ENCODE peak calls at places on chromosomes 16 and 17, in seven cellular contexts. One of them, this sample, is unnamed.

GRCh38 chr17:58703137-58703846 is 10.9 kb downstream of the RAD51C start:
- DNase-seq in HepG2: no peak
- DNase-seq in K562: no peak
- DNase-seq in SK-N-SH: no peak
- DNase-seq in H1: no peak
- DNase-seq in GM12878: no peak
- DNase-seq in GM12891: no peak
- DNase-seq in this sample: no peak

GRCh38 chr16:28063611-28064061 is at the start of gene GSG1L:
- DNase-seq in K562: no peak
- DNase-seq in GM12878: no peak
- DNase-seq in H1: no peak
- DNase-seq in GM12891: no peak
- DNase-seq in HepG2: no peak
- DNase-seq in SK-N-SH: peak
- DNase-seq in this sample: no peak

GRCh38 chr17:45311762-45312476 is 4.9 kb downstream of the MAP3K14 start:
- DNase-seq in K562: no peak
- DNase-seq in SK-N-SH: peak
- DNase-seq in H1: no peak
- DNase-seq in GM12891: peak
- DNase-seq in HepG2: peak
- DNase-seq in GM12878: no peak
- DNase-seq in this sample: peak

GRCh38 chr17:57090560-57091185 is 5.6 kb downstream of the AKAP1 start:
- DNase-seq in K562: no peak
- DNase-seq in H1: no peak
- DNase-seq in SK-N-SH: no peak
- DNase-seq in GM12878: no peak
- DNase-seq in HepG2: no peak
- DNase-seq in GM12891: no peak
- DNase-seq in this sample: no peak

GRCh38 chr17:73228748-73229236 is 32.9 kb downstream of the CPSF4L start:
- DNase-seq in GM12891: peak
- DNase-seq in GM12878: no peak
- DNase-seq in H1: no peak
- DNase-seq in SK-N-SH: no peak
- DNase-seq in K562: peak
- DNase-seq in HepG2: peak
- DNase-seq in this sample: peak

GRCh38 chr16:78897299-78897698 is 703.2 kb downstream of the MAF start:
- DNase-seq in HepG2: no peak
- DNase-seq in SK-N-SH: no peak
- DNase-seq in GM12891: no peak
- DNase-seq in H1: no peak
- DNase-seq in K562: no peak
- DNase-seq in GM12878: no peak
- DNase-seq in this sample: no peak

GRCh38 chr17:6556121-6557039 is at the start of gene PITPNM3:
- DNase-seq in K562: peak
- DNase-seq in GM12891: no peak
- DNase-seq in SK-N-SH: peak
- DNase-seq in H1: peak
- DNase-seq in GM12878: no peak
- DNase-seq in HepG2: no peak
- DNase-seq in this sample: no peak

GRCh38 chr17:76085731-76086366 is 6.9 kb downstream of the ZACN start:
- DNase-seq in SK-N-SH: peak
- DNase-seq in K562: no peak
- DNase-seq in HepG2: no peak
- DNase-seq in GM12878: no peak
- DNase-seq in H1: no peak
- DNase-seq in GM12891: no peak
- DNase-seq in this sample: no peak

GRCh38 chr17:66415366-66416206 is 113.2 kb downstream of the PRKCA start:
- DNase-seq in GM12891: no peak
- DNase-seq in GM12878: no peak
- DNase-seq in SK-N-SH: no peak
- DNase-seq in K562: no peak
- DNase-seq in HepG2: peak
- DNase-seq in H1: no peak
- DNase-seq in this sample: no peak

GRCh38 chr17:66494023-66494803 is 191.8 kb downstream of the PRKCA start:
- DNase-seq in GM12878: no peak
- DNase-seq in K562: peak
- DNase-seq in H1: no peak
- DNase-seq in GM12891: no peak
- DNase-seq in SK-N-SH: no peak
- DNase-seq in HepG2: no peak
- DNase-seq in this sample: no peak

GRCh38 chr16:78331749-78332148 is 232.3 kb downstream of the WWOX start:
- DNase-seq in K562: peak
- DNase-seq in HepG2: no peak
- DNase-seq in GM12878: no peak
- DNase-seq in GM12891: no peak
- DNase-seq in H1: no peak
- DNase-seq in SK-N-SH: no peak
- DNase-seq in this sample: no peak

GRCh38 chr17:82846061-82846691 is 6.4 kb upstream of the ZNF750 start:
- DNase-seq in K562: no peak
- DNase-seq in SK-N-SH: no peak
- DNase-seq in GM12891: no peak
- DNase-seq in GM12878: no peak
- DNase-seq in HepG2: no peak
- DNase-seq in H1: no peak
- DNase-seq in this sample: no peak

DNA sequence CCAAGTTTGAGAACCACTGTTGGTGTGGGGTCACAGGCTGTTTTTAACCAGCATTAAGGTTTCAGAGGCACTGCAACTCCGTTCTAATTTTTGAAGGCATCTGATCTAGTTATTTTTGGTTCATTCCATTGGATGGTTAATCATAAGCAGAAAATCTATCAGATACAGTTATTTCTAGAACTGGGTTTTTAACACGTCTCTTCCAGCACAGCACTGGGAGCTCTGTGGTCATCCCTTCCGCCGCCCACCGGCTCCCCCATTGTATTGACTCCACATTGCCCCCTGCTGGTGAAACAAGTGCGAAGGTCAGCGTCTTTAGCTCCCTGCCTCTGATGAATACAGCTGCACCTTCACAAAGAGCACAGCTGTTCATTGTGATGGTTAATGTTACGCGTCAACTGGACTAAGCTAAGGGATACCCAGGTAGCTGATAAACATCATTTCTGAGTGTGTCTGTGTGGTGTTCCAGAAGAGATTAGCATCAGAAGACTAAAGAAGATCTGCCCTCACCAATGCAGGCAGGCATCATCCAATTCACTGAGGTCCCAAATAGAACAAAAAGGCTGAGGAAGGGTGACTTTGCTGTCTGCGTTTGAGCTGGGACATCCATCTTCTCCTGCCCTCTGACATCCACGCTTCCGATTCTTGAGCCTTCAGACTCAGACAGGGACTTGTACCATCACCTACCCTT is 8.5 kb downstream of the CCL18 start:
- DNase-seq in H1: peak
- DNase-seq in SK-N-SH: peak
- DNase-seq in GM12878: peak
- DNase-seq in HepG2: peak
- DNase-seq in GM12891: peak
- DNase-seq in K562: peak
- DNase-seq in this sample: peak
- TF ChIP-seq TAF1 in H1: no peak
- TF ChIP-seq TAF1 in SK-N-SH: no peak
- TF ChIP-seq TAF1 in GM12878: no peak
- TF ChIP-seq TAF1 in HepG2: no peak
- TF ChIP-seq TAF1 in GM12891: no peak
- TF ChIP-seq TAF1 in K562: no peak
- TF ChIP-seq TAF1 in this sample: no peak

GRCh38 chr16:316741-317464 is 33.9 kb downstream of the PDIA2 start:
- DNase-seq in H1: no peak
- DNase-seq in GM12891: no peak
- DNase-seq in GM12878: no peak
- DNase-seq in K562: no peak
- DNase-seq in HepG2: no peak
- DNase-seq in SK-N-SH: no peak
- DNase-seq in this sample: no peak
- TF ChIP-seq TAF1 in H1: no peak
- TF ChIP-seq TAF1 in GM12891: no peak
- TF ChIP-seq TAF1 in GM12878: no peak
- TF ChIP-seq TAF1 in K562: no peak
- TF ChIP-seq TAF1 in HepG2: no peak
- TF ChIP-seq TAF1 in SK-N-SH: no peak
- TF ChIP-seq TAF1 in this sample: no peak

GRCh38 chr17:34312080-34312479 is 7.2 kb upstream of the CCL8 start:
- DNase-seq in H1: no peak
- DNase-seq in GM12878: no peak
- DNase-seq in SK-N-SH: no peak
- DNase-seq in GM12891: no peak
- DNase-seq in HepG2: no peak
- DNase-seq in K562: no peak
- DNase-seq in this sample: no peak

GRCh38 chr17:34314279-34314678 is 5.0 kb upstream of the CCL8 start:
- DNase-seq in H1: no peak
- DNase-seq in K562: no peak
- DNase-seq in HepG2: no peak
- DNase-seq in SK-N-SH: no peak
- DNase-seq in GM12891: no peak
- DNase-seq in GM12878: no peak
- DNase-seq in this sample: no peak

GRCh38 chr17:34311291-34311690 is 7.9 kb upstream of the CCL8 start:
- DNase-seq in HepG2: no peak
- DNase-seq in K562: no peak
- DNase-seq in SK-N-SH: no peak
- DNase-seq in GM12891: no peak
- DNase-seq in H1: no peak
- DNase-seq in GM12878: no peak
- DNase-seq in this sample: no peak

GRCh38 chr17:34308376-34308775 is 10.9 kb upstream of the CCL8 start:
- DNase-seq in GM12891: no peak
- DNase-seq in GM12878: no peak
- DNase-seq in K562: no peak
- DNase-seq in HepG2: no peak
- DNase-seq in SK-N-SH: no peak
- DNase-seq in H1: no peak
- DNase-seq in this sample: no peak

DNA sequence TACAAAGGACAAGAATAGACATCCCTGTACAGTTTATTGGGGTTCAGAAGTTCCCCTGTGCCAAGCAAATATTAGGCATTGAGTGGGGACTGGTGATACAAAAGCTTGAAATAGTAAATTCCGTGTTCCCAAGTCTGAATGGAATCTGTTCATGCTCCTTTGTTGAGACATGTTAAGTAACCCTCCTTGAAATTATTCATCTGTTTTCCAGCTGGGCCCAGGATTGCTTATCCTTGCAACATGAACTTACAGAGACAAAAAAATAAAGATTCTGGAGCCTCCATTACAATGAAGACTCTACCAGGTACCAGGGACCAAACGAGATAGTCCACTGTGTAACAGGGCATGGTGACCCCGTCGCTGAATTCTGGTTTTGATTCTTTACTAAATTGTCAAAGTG is 6.1 kb upstream of the CCL8 start:
- DNase-seq in K562: no peak
- DNase-seq in GM12878: no peak
- DNase-seq in H1: no peak
- DNase-seq in HepG2: no peak
- DNase-seq in GM12891: no peak
- DNase-seq in SK-N-SH: no peak
- DNase-seq in this sample: no peak
- TF ChIP-seq TAF1 in K562: no peak
- TF ChIP-seq TAF1 in GM12878: no peak
- TF ChIP-seq TAF1 in H1: no peak
- TF ChIP-seq TAF1 in HepG2: no peak
- TF ChIP-seq TAF1 in GM12891: no peak
- TF ChIP-seq TAF1 in SK-N-SH: no peak
- TF ChIP-seq TAF1 in this sample: no peak

GRCh38 chr16:81446318-81447275 is 2.0 kb downstream of the CMIP start:
- DNase-seq in HepG2: no peak
- DNase-seq in K562: no peak
- DNase-seq in GM12891: peak
- DNase-seq in SK-N-SH: peak
- DNase-seq in H1: peak
- DNase-seq in GM12878: no peak
- DNase-seq in this sample: no peak
- TF ChIP-seq TAF1 in HepG2: no peak
- TF ChIP-seq TAF1 in K562: no peak
- TF ChIP-seq TAF1 in GM12891: no peak
- TF ChIP-seq TAF1 in SK-N-SH: no peak
- TF ChIP-seq TAF1 in H1: no peak
- TF ChIP-seq TAF1 in GM12878: no peak
- TF ChIP-seq TAF1 in this sample: no peak

GRCh38 chr16:86212706-86213426 is 297.5 kb upstream of the FOXF1 start:
- DNase-seq in SK-N-SH: no peak
- DNase-seq in H1: no peak
- DNase-seq in GM12878: no peak
- DNase-seq in HepG2: no peak
- DNase-seq in GM12891: no peak
- DNase-seq in K562: no peak
- DNase-seq in this sample: no peak

GRCh38 chr16:86211800-86212199 is 298.5 kb upstream of the FOXF1 start:
- DNase-seq in H1: no peak
- DNase-seq in GM12891: no peak
- DNase-seq in K562: no peak
- DNase-seq in GM12878: no peak
- DNase-seq in HepG2: no peak
- DNase-seq in SK-N-SH: no peak
- DNase-seq in this sample: no peak

GRCh38 chr16:86215233-86215978 is 294.9 kb upstream of the FOXF1 start:
- DNase-seq in SK-N-SH: no peak
- DNase-seq in H1: no peak
- DNase-seq in K562: no peak
- DNase-seq in GM12878: no peak
- DNase-seq in GM12891: no peak
- DNase-seq in HepG2: no peak
- DNase-seq in this sample: no peak

GRCh38 chr16:86214326-86215232 is 295.7 kb upstream of the FOXF1 start:
- DNase-seq in GM12891: no peak
- DNase-seq in HepG2: no peak
- DNase-seq in GM12878: no peak
- DNase-seq in SK-N-SH: no peak
- DNase-seq in H1: no peak
- DNase-seq in K562: no peak
- DNase-seq in this sample: no peak

DNA sequence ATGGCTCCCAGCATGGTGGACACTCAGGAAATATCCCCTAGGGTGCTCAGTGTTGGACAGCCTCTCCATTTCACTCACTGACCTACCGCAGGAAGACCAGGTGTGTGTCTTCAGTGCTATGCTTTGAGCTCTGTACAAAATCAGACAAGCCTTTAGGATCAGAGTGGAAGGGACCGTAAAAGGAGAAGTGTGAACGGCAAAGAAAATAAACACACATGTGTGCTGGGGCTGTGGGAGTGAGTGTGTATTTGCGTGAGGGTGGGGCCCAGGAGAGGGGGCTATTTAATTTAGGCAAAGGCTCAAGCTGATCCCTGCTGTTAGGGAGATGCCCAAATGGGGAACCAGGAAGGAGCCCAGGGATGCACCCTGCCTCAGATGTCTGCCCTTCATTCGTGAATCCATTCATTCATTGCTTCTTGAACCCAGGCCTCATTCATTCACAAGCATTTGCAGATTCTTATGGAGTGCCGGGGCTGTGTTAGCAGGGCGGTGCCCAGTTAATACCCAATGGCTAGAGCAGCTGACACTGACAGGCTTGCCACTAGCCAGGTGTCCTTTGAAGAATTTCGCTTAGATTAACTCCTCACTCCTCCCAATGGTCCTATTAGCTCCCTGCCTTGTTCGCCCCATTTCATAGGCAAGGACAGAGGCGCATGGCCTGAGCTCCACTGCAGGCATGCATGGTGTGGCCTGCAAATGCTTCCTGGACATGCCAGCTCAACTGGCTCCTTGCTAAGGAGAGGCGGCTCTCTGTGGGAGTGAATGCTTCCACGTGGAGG is 296.7 kb upstream of the FOXF1 start:
- DNase-seq in GM12891: no peak
- DNase-seq in HepG2: no peak
- DNase-seq in SK-N-SH: no peak
- DNase-seq in K562: no peak
- DNase-seq in H1: no peak
- DNase-seq in GM12878: no peak
- DNase-seq in this sample: no peak
- TF ChIP-seq TAF1 in GM12891: no peak
- TF ChIP-seq TAF1 in HepG2: no peak
- TF ChIP-seq TAF1 in SK-N-SH: no peak
- TF ChIP-seq TAF1 in K562: no peak
- TF ChIP-seq TAF1 in H1: no peak
- TF ChIP-seq TAF1 in GM12878: no peak
- TF ChIP-seq TAF1 in this sample: no peak

This sample was measured in GM12892.